ENCODE peak calls at places on chromosome 4, in eight cellular contexts. Y is stomach; X is CD8-positive, alpha-beta T cell; I is testis; V is fibroblast of lung; M is H1; Z is endodermal cell; O is foreskin keratinocyte. P is an unnamed sample. For H3K4me1, the result is how much of the 10 kb centered on the place peaks cover.

GRCh38 chr4:75172551-75172950 is 239.6 kb downstream of the PARM1 start:
- DNase-seq in V (no peak), O (no peak), M (no peak), Z (no peak), I (no peak), X (no peak), Y (no peak), P (no peak)

GRCh38 chr4:52780627-52781354 is 29.6 kb upstream of the ERVMER34-1 start:
- DNase-seq in Z (no peak), M (no peak), V (no peak), O (no peak), Y (no peak), X (no peak), I (no peak), P (no peak)

GRCh38 chr4:159871141-159871540 is 768.3 kb downstream of the RAPGEF2 start:
- DNase-seq in M (no peak), Z (no peak), Y (no peak), O (no peak), X (no peak), I (no peak), V (peak), P (no peak)

GRCh38 chr4:95167809-95168208 is 381.0 kb downstream of the UNC5C start:
- DNase-seq in I (no peak), V (no peak), Y (no peak), Z (no peak), M (no peak), O (no peak), X (no peak), P (no peak)

GRCh38 chr4:169968999-169969398 is 57.2 kb downstream of the MFAP3L start:
- DNase-seq in Y (no peak), Z (no peak), V (peak), I (no peak), X (no peak), M (no peak), O (peak), P (no peak)

GRCh38 chr4:69098470-69098869 is 2.2 kb downstream of the UGT2B7 start:
- DNase-seq in V (no peak), Z (no peak), O (no peak), X (no peak), I (no peak), M (no peak), Y (peak), P (peak)

GRCh38 chr4:8912089-8912455 is 40.4 kb upstream of the HMX1 start:
- DNase-seq in V (no peak), O (no peak), Z (no peak), I (peak), M (no peak), X (no peak), Y (peak), P (no peak)

GRCh38 chr4:44738615-44739014 is 12.3 kb upstream of the GNPDA2 start:
- DNase-seq in X (no peak), V (no peak), Y (no peak), I (no peak), M (no peak), O (no peak), Z (no peak), P (no peak)

GRCh38 chr4:72390409-72390808 is 178.6 kb downstream of the ADAMTS3 start:
- DNase-seq in I (no peak), O (no peak), Z (no peak), Y (no peak), M (no peak), V (peak), X (no peak), P (no peak)

GRCh38 chr4:176841730-176842129 is 49.0 kb upstream of the VEGFC start:
- DNase-seq in I (no peak), X (no peak), O (peak), M (no peak), V (peak), Y (no peak), Z (no peak), P (no peak)

GRCh38 chr4:82201303-82201702 is 172.5 kb downstream of the HNRNPD start:
- DNase-seq in M (no peak), I (no peak), Y (peak), X (no peak), O (no peak), V (peak), Z (no peak), P (peak)

GRCh38 chr4:126375462-126376054 is 1060.8 kb downstream of the FAT4 start:
- DNase-seq in M (no peak), O (no peak), X (no peak), I (no peak), Z (no peak), V (peak), Y (no peak), P (no peak)

GRCh38 chr4:78569291-78569821 is 17.8 kb downstream of the ANXA3 start:
- DNase-seq in Z (peak), X (no peak), V (peak), Y (no peak), O (peak), M (no peak), I (no peak), P (no peak)

GRCh38 chr4:134216436-134216835 is 14.8 kb upstream of the PABPC4L start:
- DNase-seq in X (no peak), V (peak), M (no peak), I (no peak), O (peak), Z (no peak), Y (no peak), P (no peak)

GRCh38 chr4:98890698-98891097 is 38.2 kb downstream of the EIF4E start:
- DNase-seq in O (no peak), Z (no peak), X (no peak), V (peak), M (no peak), Y (no peak), I (no peak), P (no peak)

GRCh38 chr4:104451573-104451972 is 43.1 kb downstream of the CXXC4 start:
- DNase-seq in X (no peak), V (peak), M (no peak), Z (no peak), Y (no peak), O (no peak), I (peak), P (no peak)

GRCh38 chr4:121980643-121981042 is 28.8 kb upstream of the TRPC3 start:
- DNase-seq in X (no peak), Y (no peak), I (no peak), M (no peak), V (no peak), Z (no peak), O (no peak), P (no peak)

GRCh38 chr4:117447925-117448324 is 362.5 kb upstream of the TRAM1L1 start:
- DNase-seq in I (peak), V (no peak), X (no peak), O (no peak), Y (no peak), Z (peak), M (peak), P (no peak)

DNA sequence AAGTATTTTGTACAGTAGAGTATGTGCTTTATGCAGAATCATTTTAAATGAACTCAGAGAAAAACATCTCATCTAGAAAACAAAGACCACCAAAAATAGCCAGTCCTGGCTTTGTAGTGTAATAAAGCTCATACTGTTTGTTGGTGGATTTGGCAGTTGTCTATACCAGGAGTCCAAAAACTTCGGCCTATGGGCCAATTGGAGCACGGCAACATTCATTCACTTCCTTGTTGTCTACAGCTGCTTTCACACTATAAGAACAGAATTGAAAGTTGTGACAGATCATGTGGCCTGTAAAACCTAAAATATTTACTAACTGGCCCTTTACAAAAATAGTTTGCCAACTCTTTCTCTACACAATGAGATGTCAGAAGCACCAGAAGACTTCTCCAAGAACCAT is 5.3 kb downstream of the FBXW7 start:
- DNase-seq in M (no peak), I (no peak), V (no peak), Z (no peak), Y (no peak), X (no peak), O (no peak), P (no peak)
- H3K4me1 ChIP-seq in M (under half), I (under half), V (under half), Z (under half), Y (half or more), X (under half), O (under half), P (under half)

GRCh38 chr4:76302856-76303438 is 3.6 kb upstream of the STBD1 start:
- DNase-seq in O (no peak), Z (no peak), X (no peak), M (no peak), V (no peak), I (no peak), Y (no peak), P (no peak)
- H3K4me1 ChIP-seq in O (under half), Z (under half), X (under half), M (under half), V (under half), I (under half), Y (under half), P (under half)

DNA sequence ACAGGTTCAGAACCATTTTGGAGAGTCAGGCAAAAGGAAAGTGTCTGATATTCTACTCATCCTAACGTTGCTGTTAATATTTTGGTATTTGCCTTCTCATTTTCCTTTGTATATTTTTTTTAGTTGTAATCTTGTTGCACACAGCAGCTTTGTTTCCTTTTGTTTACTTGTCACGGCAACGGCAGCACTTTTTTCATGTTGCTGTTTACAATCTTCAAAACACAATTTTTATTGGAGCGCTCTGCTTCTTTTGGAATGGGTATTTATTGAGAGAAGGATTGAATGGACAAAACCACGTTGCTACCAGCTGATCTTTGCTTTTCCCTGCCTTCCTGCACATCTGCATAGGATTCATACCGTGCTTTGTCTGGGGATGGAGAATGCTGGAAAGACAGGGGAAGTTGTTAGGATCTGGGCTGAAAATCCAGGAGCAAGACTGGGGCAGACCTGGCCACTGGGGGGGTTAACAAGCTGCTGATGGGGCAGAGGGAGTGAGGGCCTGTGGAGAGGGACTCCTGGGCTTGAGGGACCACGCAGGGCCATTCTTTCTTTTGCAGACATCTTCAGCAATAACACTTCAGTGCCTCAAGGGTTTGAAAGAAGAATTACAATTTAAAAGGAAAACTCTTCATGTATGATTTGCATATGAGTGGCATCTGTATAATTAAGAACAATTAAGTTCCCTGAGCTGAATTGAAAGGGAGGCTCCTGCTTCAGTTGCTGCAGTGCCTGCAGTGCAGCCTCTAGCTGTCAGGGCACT is 69.8 kb downstream of the TMEM131L start:
- DNase-seq in Z (peak), V (no peak), O (no peak), X (no peak), Y (no peak), I (no peak), M (peak), P (no peak)
- H3K4me1 ChIP-seq in Z (under half), V (under half), O (under half), X (half or more), Y (half or more), I (under half), M (under half), P (under half)

GRCh38 chr4:184459413-184459812 is 14.9 kb downstream of the IRF2 start:
- DNase-seq in Z (no peak), M (no peak), Y (no peak), X (no peak), V (peak), I (no peak), O (no peak), P (no peak)
- H3K4me1 ChIP-seq in Z (under half), M (under half), Y (half or more), X (under half), V (under half), I (under half), O (under half), P (under half)

DNA sequence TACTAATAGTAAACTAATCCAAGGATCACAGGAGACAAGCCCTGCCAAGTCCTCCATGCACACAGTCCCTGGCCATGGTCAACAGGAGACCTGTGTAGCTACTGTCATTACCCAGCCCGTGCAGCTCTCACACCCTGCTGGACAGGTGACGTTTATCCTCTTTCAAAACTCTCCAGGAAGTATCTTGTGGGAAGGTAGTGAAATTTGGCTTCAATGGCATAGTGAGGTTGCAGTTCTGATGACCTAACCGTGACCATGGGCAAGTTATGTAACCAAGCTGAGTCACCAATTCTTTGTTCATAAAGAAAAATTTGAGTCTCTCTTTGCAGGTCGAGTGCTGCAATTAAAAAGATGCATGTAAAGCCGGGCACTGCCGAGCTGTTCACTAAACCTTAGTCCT is 11.3 kb upstream of the SLC2A9 start:
- DNase-seq in O (peak), Z (peak), I (no peak), M (no peak), X (no peak), V (peak), Y (no peak), P (no peak)
- H3K4me1 ChIP-seq in O (under half), Z (under half), I (under half), M (under half), X (under half), V (under half), Y (under half), P (under half)

DNA sequence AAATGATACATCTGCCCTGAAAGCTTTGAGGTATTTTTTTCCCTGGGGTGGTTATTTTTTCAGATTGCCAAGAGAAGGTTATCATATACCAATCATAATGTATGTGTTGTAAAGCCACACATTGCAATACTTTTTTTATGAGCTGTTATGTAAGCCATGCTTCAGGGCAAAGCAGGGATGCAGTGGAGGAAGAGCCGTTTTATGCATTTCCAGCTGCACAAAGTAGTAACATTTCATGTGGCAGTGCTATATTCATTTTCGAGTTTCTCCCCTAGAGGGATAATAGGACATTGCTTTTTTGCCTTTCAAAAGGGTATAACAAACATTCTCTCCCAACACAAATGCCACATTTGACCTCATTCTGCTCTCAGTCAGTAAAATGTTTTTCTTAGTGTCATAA is 68.5 kb downstream of the GALNT7 start:
- DNase-seq in O (no peak), V (no peak), Y (no peak), X (no peak), M (no peak), I (no peak), Z (no peak), P (no peak)
- H3K4me1 ChIP-seq in O (under half), V (under half), Y (under half), X (under half), M (under half), I (under half), Z (under half), P (under half)

P was measured in thyroid gland.